ENCODE peak calls at places on chromosomes 6 and 20, in six cellular contexts. P is stomach, V is endothelial cell of umbilical vein, M is SK-N-SH, N is K562, R is GM23338. U is an unnamed sample. For H3K27me3, the result is how much of the 10 kb centered on the place peaks cover.

GRCh38 chr20:37948956-37949355 is 46.0 kb downstream of the VSTM2L start:
- DNase-seq in P (no peak), V (no peak), M (no peak), N (no peak), R (no peak), U (no peak)

GRCh38 chr6:132188865-132189264 is 212.4 kb downstream of the MOXD1 start:
- DNase-seq in P (no peak), V (peak), M (no peak), N (no peak), R (no peak), U (no peak)

GRCh38 chr20:44736170-44737021 is 9.3 kb upstream of the KCNK15 start:
- DNase-seq in P (peak), V (peak), M (no peak), N (peak), R (peak), U (peak)

GRCh38 chr6:99501762-99502161 is 13.5 kb downstream of the USP45 start:
- DNase-seq in P (no peak), V (no peak), M (no peak), N (no peak), R (no peak), U (no peak)

GRCh38 chr20:35991142-35991771 is 22.9 kb downstream of the CNBD2 start:
- DNase-seq in P (peak), V (peak), M (peak), N (peak), R (peak), U (no peak)

GRCh38 chr20:44916586-44916985 is 6.7 kb downstream of the PABPC1L start:
- DNase-seq in P (no peak), V (no peak), M (no peak), N (no peak), R (peak), U (no peak)

GRCh38 chr6:149065658-149066556 is 251.6 kb upstream of the TAB2 start:
- DNase-seq in P (no peak), V (no peak), M (no peak), N (no peak), R (no peak), U (no peak)

GRCh38 chr20:32365560-32365959 is 7.4 kb downstream of the ASXL1 start:
- DNase-seq in P (no peak), V (no peak), M (no peak), N (no peak), R (no peak), U (no peak)

GRCh38 chr6:92826633-92827032 is 592.7 kb downstream of the EPHA7 start:
- DNase-seq in P (no peak), V (no peak), M (no peak), N (no peak), R (no peak), U (no peak)

GRCh38 chr6:286681-287499 is 5.4 kb upstream of the DUSP22 start:
- DNase-seq in P (no peak), V (no peak), M (no peak), N (no peak), R (no peak), U (no peak)

GRCh38 chr20:49160057-49160929 is 27.8 kb downstream of the STAU1 start:
- DNase-seq in P (no peak), V (no peak), M (no peak), N (no peak), R (no peak), U (no peak)

GRCh38 chr20:6908673-6909072 is 141.2 kb downstream of the BMP2 start:
- DNase-seq in P (no peak), V (no peak), M (no peak), N (no peak), R (peak), U (no peak)

GRCh38 chr6:1129141-1129540 is 182.8 kb upstream of the FOXQ1 start:
- DNase-seq in P (no peak), V (no peak), M (no peak), N (no peak), R (no peak), U (no peak)

GRCh38 chr6:167688123-167688522 is 138.6 kb upstream of the AFDN start:
- DNase-seq in P (no peak), V (no peak), M (no peak), N (no peak), R (no peak), U (peak)

GRCh38 chr6:129510930-129511329 is 199.0 kb downstream of the ARHGAP18 start:
- DNase-seq in P (no peak), V (peak), M (no peak), N (no peak), R (no peak), U (no peak)

GRCh38 chr20:51430198-51430950 is 112.1 kb downstream of the NFATC2 start:
- DNase-seq in P (no peak), V (no peak), M (no peak), N (no peak), R (no peak), U (no peak)

GRCh38 chr6:27188885-27189418 is 58.5 kb upstream of the PRSS16 start:
- DNase-seq in P (peak), V (peak), M (peak), N (peak), R (peak), U (peak)

GRCh38 chr6:130503146-130503545 is 137.3 kb downstream of the TMEM200A start:
- DNase-seq in P (no peak), V (no peak), M (no peak), N (no peak), R (no peak), U (no peak)

GRCh38 chr20:34938466-34939163 is 17.0 kb downstream of the GSS start:
- DNase-seq in P (peak), V (peak), M (no peak), N (no peak), R (no peak), U (peak)

GRCh38 chr6:169263374-169263773 is 9.7 kb upstream of the THBS2 start:
- DNase-seq in P (no peak), V (no peak), M (no peak), N (no peak), R (no peak), U (no peak)

GRCh38 chr6:87151786-87152527 is 3.4 kb upstream of the ZNF292 start:
- DNase-seq in P (peak), V (peak), M (peak), N (no peak), R (peak), U (peak)

GRCh38 chr6:29965873-29966601 is 23.7 kb downstream of the HLA-A start:
- DNase-seq in P (peak), V (peak), M (peak), N (peak), R (peak), U (peak)

GRCh38 chr6:145534986-145535385 is 200.3 kb downstream of the EPM2A start:
- DNase-seq in P (no peak), V (no peak), M (no peak), N (no peak), R (no peak), U (no peak)

GRCh38 chr20:46161921-46162320 is 43.8 kb downstream of the CD40 start:
- DNase-seq in P (no peak), V (no peak), M (no peak), N (no peak), R (no peak), U (no peak)

GRCh38 chr6:79989641-79990040 is 14.8 kb upstream of the TTK start:
- DNase-seq in P (no peak), V (no peak), M (no peak), N (no peak), R (no peak), U (no peak)

GRCh38 chr6:79984261-79984660 is 20.2 kb upstream of the TTK start:
- DNase-seq in P (no peak), V (peak), M (no peak), N (no peak), R (peak), U (no peak)

GRCh38 chr6:79981647-79982046 is 22.8 kb upstream of the TTK start:
- DNase-seq in P (no peak), V (no peak), M (no peak), N (no peak), R (no peak), U (no peak)

GRCh38 chr6:79985128-79985527 is 19.3 kb upstream of the TTK start:
- DNase-seq in P (no peak), V (no peak), M (no peak), N (no peak), R (no peak), U (no peak)
- TF ChIP-seq POLR2AphosphoS5 in P (no peak), V (no peak), M (no peak), N (no peak), R (no peak), U (no peak)

GRCh38 chr20:57580478-57581201 is 19.7 kb downstream of the PCK1 start:
- DNase-seq in P (no peak), V (no peak), M (no peak), N (no peak), R (no peak), U (peak)
- H3K27me3 ChIP-seq in P (under half), V (under half), M (under half), N (under half), R (under half), U (under half)

DNA sequence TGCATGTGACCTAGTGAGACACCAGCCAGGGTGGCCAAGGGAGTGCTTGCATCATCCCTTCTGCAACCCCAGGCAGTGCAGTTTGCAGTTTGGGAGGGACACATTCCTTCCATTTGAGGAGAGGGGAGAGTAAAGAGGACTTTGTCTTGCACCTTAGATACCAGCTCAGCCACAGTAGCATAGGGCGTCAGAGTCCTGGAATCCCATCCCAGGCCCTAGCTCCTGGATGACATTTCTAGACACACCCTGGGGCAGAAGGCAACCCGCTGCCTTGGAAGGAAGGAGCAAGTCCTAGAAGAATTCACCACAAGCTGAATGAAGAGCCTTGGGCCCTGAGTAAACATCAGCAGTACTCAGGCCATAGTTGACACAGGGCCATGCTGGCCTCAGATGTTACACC is 680.4 kb upstream of the IMPG1 start:
- DNase-seq in P (no peak), V (no peak), M (no peak), N (no peak), R (no peak), U (no peak)
- TF ChIP-seq POLR2AphosphoS5 in P (no peak), V (no peak), M (no peak), N (no peak), R (no peak), U (no peak)

GRCh38 chr20:61657719-61658377 is 405.8 kb downstream of the CDH4 start:
- DNase-seq in P (no peak), V (no peak), M (peak), N (no peak), R (no peak), U (no peak)
- H3K27me3 ChIP-seq in P (under half), V (under half), M (under half), N (under half), R (under half), U (under half)

DNA sequence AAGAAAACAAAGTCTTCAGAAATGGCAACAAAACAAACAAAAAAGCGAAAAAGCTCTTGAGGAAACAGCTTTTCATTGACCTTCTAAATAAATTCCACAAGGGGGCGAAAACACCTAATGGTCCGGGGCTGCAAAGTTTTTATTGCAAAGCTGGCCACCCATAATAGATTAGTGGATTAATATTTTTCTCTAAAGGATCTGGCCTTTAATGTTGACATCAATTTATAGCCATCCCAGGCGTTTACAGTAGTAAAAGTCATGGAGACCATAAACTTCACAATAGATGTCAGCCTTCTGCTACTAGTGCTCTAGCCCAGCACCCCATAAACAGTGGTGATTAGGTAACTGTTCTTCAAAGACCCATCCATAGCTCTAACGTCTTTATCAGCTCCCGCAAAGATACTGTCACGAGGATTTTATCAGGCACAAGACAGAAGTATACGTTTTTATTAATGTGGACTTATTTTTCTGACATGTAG is 4.8 kb downstream of the CITED2 start:
- DNase-seq in P (no peak), V (peak), M (peak), N (peak), R (peak), U (no peak)
- TF ChIP-seq POLR2AphosphoS5 in P (no peak), V (no peak), M (no peak), N (no peak), R (no peak), U (peak)

GRCh38 chr6:28738396-28738765 is 185.4 kb downstream of the TRIM27 start:
- DNase-seq in P (no peak), V (no peak), M (no peak), N (peak), R (peak), U (no peak)

GRCh38 chr6:28747083-28747630 is 176.6 kb downstream of the TRIM27 start:
- DNase-seq in P (no peak), V (no peak), M (no peak), N (peak), R (no peak), U (no peak)

GRCh38 chr6:28741363-28741762 is 182.4 kb downstream of the TRIM27 start:
- DNase-seq in P (no peak), V (no peak), M (no peak), N (no peak), R (no peak), U (no peak)

GRCh38 chr6:28743271-28743789 is 180.5 kb downstream of the TRIM27 start:
- DNase-seq in P (no peak), V (no peak), M (no peak), N (peak), R (no peak), U (no peak)

GRCh38 chr6:28742668-28743270 is 181.0 kb downstream of the TRIM27 start:
- DNase-seq in P (no peak), V (peak), M (no peak), N (peak), R (peak), U (no peak)
- H3K27me3 ChIP-seq in P (under half), V (under half), M (under half), N (under half), R (half or more), U (half or more)